ENCODE peak calls at places on chromosome 19, in seven cellular contexts. One of them, this sample, is unnamed.

GRCh38 chr19:49362048-49362925 is at the start of gene TEAD2:
- DNase-seq in stimulated activated CD4-positive, alpha-beta T cell treated with anti-CD3 and anti-CD28 coated beads, TNF-alpha, amount 100 ng/mL, for 48 hours: no peak
- DNase-seq in substantia nigra: no peak
- DNase-seq in endothelial cell: peak; percentile 84
- DNase-seq in GOT3: no peak
- DNase-seq in WTC11: peak; percentile 84
- DNase-seq in HEK293T: peak; percentile 67
- DNase-seq in this sample: no peak

GRCh38 chr19:18741566-18742121 is 49.5 kb downstream of the COMP start:
- DNase-seq in substantia nigra: no peak
- DNase-seq in stimulated activated CD4-positive, alpha-beta T cell treated with anti-CD3 and anti-CD28 coated beads, TNF-alpha, amount 100 ng/mL, for 48 hours: no peak
- DNase-seq in GOT3: no peak
- DNase-seq in WTC11: no peak
- DNase-seq in HEK293T: no peak
- DNase-seq in endothelial cell: no peak
- DNase-seq in this sample: no peak

GRCh38 chr19:1383311-1384084 is at the start of gene NDUFS7:
- DNase-seq in substantia nigra: peak; percentile 87
- DNase-seq in stimulated activated CD4-positive, alpha-beta T cell treated with anti-CD3 and anti-CD28 coated beads, TNF-alpha, amount 100 ng/mL, for 48 hours: peak; percentile 82
- DNase-seq in GOT3: peak; percentile 95
- DNase-seq in endothelial cell: peak; percentile 92
- DNase-seq in WTC11: peak; percentile 87
- DNase-seq in HEK293T: peak; percentile 77
- DNase-seq in this sample: peak; percentile 89

GRCh38 chr19:16076958-16077611 is 790 bp downstream of the TPM4 start:
- DNase-seq in substantia nigra: peak; percentile 49
- DNase-seq in endothelial cell: peak; percentile 55
- DNase-seq in GOT3: no peak
- DNase-seq in HEK293T: peak; percentile 25
- DNase-seq in stimulated activated CD4-positive, alpha-beta T cell treated with anti-CD3 and anti-CD28 coated beads, TNF-alpha, amount 100 ng/mL, for 48 hours: no peak
- DNase-seq in WTC11: peak; percentile 68
- DNase-seq in this sample: no peak

GRCh38 chr19:53982611-53983010 is 8.8 kb upstream of the CACNG6 start:
- DNase-seq in endothelial cell: no peak
- DNase-seq in substantia nigra: no peak
- DNase-seq in GOT3: no peak
- DNase-seq in stimulated activated CD4-positive, alpha-beta T cell treated with anti-CD3 and anti-CD28 coated beads, TNF-alpha, amount 100 ng/mL, for 48 hours: no peak
- DNase-seq in WTC11: peak; percentile 62
- DNase-seq in HEK293T: no peak
- DNase-seq in this sample: no peak

GRCh38 chr19:42068756-42069571 is 1.0 kb downstream of the GRIK5 start:
- DNase-seq in HEK293T: no peak
- DNase-seq in GOT3: no peak
- DNase-seq in WTC11: peak; percentile 29
- DNase-seq in substantia nigra: no peak
- DNase-seq in stimulated activated CD4-positive, alpha-beta T cell treated with anti-CD3 and anti-CD28 coated beads, TNF-alpha, amount 100 ng/mL, for 48 hours: no peak
- DNase-seq in endothelial cell: peak; percentile 21
- DNase-seq in this sample: no peak

GRCh38 chr19:17949956-17950309 is 17.0 kb upstream of the KCNN1 start:
- DNase-seq in HEK293T: no peak
- DNase-seq in GOT3: no peak
- DNase-seq in substantia nigra: no peak
- DNase-seq in stimulated activated CD4-positive, alpha-beta T cell treated with anti-CD3 and anti-CD28 coated beads, TNF-alpha, amount 100 ng/mL, for 48 hours: no peak
- DNase-seq in WTC11: no peak
- DNase-seq in endothelial cell: no peak
- DNase-seq in this sample: no peak

GRCh38 chr19:1579222-1579621 is 11.1 kb upstream of the MEX3D start:
- DNase-seq in endothelial cell: no peak
- DNase-seq in HEK293T: no peak
- DNase-seq in WTC11: no peak
- DNase-seq in GOT3: no peak
- DNase-seq in stimulated activated CD4-positive, alpha-beta T cell treated with anti-CD3 and anti-CD28 coated beads, TNF-alpha, amount 100 ng/mL, for 48 hours: no peak
- DNase-seq in substantia nigra: no peak
- DNase-seq in this sample: no peak

GRCh38 chr19:53007200-53008054 is 6.3 kb upstream of the ERVV-1 start:
- DNase-seq in substantia nigra: no peak
- DNase-seq in stimulated activated CD4-positive, alpha-beta T cell treated with anti-CD3 and anti-CD28 coated beads, TNF-alpha, amount 100 ng/mL, for 48 hours: no peak
- DNase-seq in endothelial cell: no peak
- DNase-seq in GOT3: no peak
- DNase-seq in HEK293T: no peak
- DNase-seq in WTC11: no peak
- DNase-seq in this sample: no peak

GRCh38 chr19:18109731-18110671 is 12.4 kb downstream of the MAST3 start:
- DNase-seq in WTC11: peak; percentile 60
- DNase-seq in substantia nigra: peak; percentile 31
- DNase-seq in endothelial cell: no peak
- DNase-seq in GOT3: peak; percentile 12
- DNase-seq in HEK293T: peak; percentile 39
- DNase-seq in stimulated activated CD4-positive, alpha-beta T cell treated with anti-CD3 and anti-CD28 coated beads, TNF-alpha, amount 100 ng/mL, for 48 hours: no peak
- DNase-seq in this sample: no peak

This sample was measured in activated T-helper 2 cell treated with anti-CD3 and anti-CD28 coated beads, Interferon-gamma antibody, Interleukin-2, Interleukin-4, amounts not matched to agents 10 μg/mL and 5 μg/mL and 100 μg/mL, durations not matched to agents 14 hours and 24 hours and 36 hours.